ENCODE peak calls at places on chromosomes 11 and 22, in six cellular contexts. W is transverse colon, H is suprapubic skin, M is HCT116, Y is H1, E is sigmoid colon. B is an unnamed sample.

GRCh38 chr11:107683807-107684206 is 28.0 kb downstream of the SLN start:
- DNase-seq in W (no peak), H (no peak), M (peak), Y (no peak), E (no peak), B (no peak)

GRCh38 chr22:25668437-25668836 is 73.6 kb upstream of the MYO18B start:
- DNase-seq in W (no peak), H (no peak), M (no peak), Y (no peak), E (no peak), B (no peak)

GRCh38 chr22:21009638-21010425 is 5.1 kb upstream of the P2RX6 start:
- DNase-seq in W (peak), H (no peak), M (no peak), Y (peak), E (no peak), B (no peak)

GRCh38 chr11:107606122-107606521 is 15.2 kb downstream of the ELMOD1 start:
- DNase-seq in W (no peak), H (no peak), M (no peak), Y (no peak), E (no peak), B (no peak)

GRCh38 chr11:28757725-28758515 is 649.7 kb downstream of the METTL15 start:
- DNase-seq in W (no peak), H (no peak), M (no peak), Y (no peak), E (no peak), B (no peak)

GRCh38 chr11:29336727-29337212 is 680.1 kb downstream of the KCNA4 start:
- DNase-seq in W (no peak), H (no peak), M (no peak), Y (no peak), E (no peak), B (no peak)

GRCh38 chr11:86818466-86819282 is 18.3 kb downstream of the PRSS23 start:
- DNase-seq in W (no peak), H (no peak), M (peak), Y (no peak), E (no peak), B (no peak)

GRCh38 chr22:25389541-25389919 is 170.1 kb downstream of the CRYBB2 start:
- DNase-seq in W (no peak), H (no peak), M (no peak), Y (peak), E (no peak), B (no peak)

GRCh38 chr22:17154971-17155370 is 4.1 kb downstream of the HDHD5 start:
- DNase-seq in W (no peak), H (no peak), M (no peak), Y (no peak), E (no peak), B (no peak)

GRCh38 chr22:44261861-44262595 is 50.7 kb downstream of the SHISAL1 start:
- DNase-seq in W (no peak), H (peak), M (no peak), Y (no peak), E (peak), B (no peak)

GRCh38 chr11:109424893-109425292 is 2.9 kb downstream of the C11orf87 start:
- DNase-seq in W (no peak), H (no peak), M (no peak), Y (peak), E (no peak), B (no peak)

GRCh38 chr11:77152846-77153245 is 24.8 kb downstream of the MYO7A start:
- DNase-seq in W (no peak), H (no peak), M (no peak), Y (no peak), E (no peak), B (no peak)

GRCh38 chr11:17930544-17931144 is 82.2 kb downstream of the SERGEF start:
- DNase-seq in W (no peak), H (no peak), M (no peak), Y (no peak), E (no peak), B (no peak)

DNA sequence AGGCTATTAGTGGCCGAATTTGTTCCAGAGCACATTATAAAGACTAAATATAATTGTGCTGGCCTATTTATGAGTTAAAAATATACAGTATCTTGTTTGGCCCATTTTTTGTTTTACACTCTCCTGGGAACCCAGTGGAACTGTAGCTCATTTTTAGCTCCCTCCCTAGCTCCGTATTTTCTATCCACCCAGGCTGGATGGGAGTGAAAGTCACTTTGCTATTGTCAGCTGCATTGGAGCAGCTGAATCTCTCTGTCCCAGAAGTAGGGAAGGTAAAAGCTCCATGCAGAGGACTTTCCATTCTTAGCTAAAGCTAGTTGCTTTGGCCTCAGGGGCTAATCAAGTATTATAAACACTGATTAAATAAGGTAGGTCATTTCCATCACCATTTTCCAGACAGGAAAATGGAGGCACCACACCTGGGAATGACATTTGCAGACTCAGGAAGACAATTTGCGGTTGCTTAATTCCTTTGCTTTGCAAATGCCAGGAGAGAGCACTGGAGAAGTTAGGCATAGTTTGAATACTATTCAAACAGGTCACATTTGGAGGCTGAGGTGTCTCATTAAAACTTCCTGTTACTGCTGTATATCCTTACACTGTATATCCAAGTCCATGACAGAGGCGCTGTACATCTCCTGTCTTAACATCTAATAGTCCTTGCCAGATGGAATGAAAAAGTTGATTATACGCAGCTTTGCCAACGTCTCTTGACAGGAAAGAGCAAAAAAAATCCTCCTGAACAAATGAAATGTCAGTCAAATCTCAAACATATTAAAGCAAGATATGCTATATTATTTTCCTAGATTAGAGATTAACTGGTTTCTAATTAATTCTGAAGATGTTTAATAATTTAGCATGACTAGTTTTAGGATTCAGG is 338.1 kb upstream of the KIRREL3 start:
- DNase-seq in W (no peak), H (no peak), M (no peak), Y (no peak), E (no peak), B (no peak)
- TF ChIP-seq POLR2AphosphoS5 in W (no peak), H (no peak), M (no peak), Y (no peak), E (no peak), B (no peak)

GRCh38 chr11:44708063-44708462 is 18.7 kb upstream of the TSPAN18 start:
- DNase-seq in W (no peak), H (no peak), M (no peak), Y (no peak), E (no peak), B (no peak)
- TF ChIP-seq POLR2A in W (no peak), H (no peak), M (no peak), Y (no peak), E (no peak), B (no peak)

GRCh38 chr22:37018815-37019308 is 385 bp downstream of the TST start:
- DNase-seq in W (peak), H (no peak), M (no peak), Y (peak), E (peak), B (no peak)

GRCh38 chr22:37018086-37018814 is 997 bp downstream of the TST start:
- DNase-seq in W (no peak), H (no peak), M (no peak), Y (no peak), E (no peak), B (no peak)

GRCh38 chr22:37020192-37020479 is 594 bp downstream of the MPST start:
- DNase-seq in W (peak), H (no peak), M (peak), Y (no peak), E (no peak), B (no peak)

GRCh38 chr22:37021041-37021440 is 1.5 kb downstream of the MPST start:
- DNase-seq in W (peak), H (no peak), M (no peak), Y (no peak), E (no peak), B (no peak)

GRCh38 chr22:37019309-37020191 is at the start of the genes MPST and TST:
- DNase-seq in W (peak), H (no peak), M (no peak), Y (peak), E (peak), B (no peak)
- TF ChIP-seq POLR2AphosphoS5 in W (peak), H (no peak), M (peak), Y (peak), E (peak), B (no peak)

DNA sequence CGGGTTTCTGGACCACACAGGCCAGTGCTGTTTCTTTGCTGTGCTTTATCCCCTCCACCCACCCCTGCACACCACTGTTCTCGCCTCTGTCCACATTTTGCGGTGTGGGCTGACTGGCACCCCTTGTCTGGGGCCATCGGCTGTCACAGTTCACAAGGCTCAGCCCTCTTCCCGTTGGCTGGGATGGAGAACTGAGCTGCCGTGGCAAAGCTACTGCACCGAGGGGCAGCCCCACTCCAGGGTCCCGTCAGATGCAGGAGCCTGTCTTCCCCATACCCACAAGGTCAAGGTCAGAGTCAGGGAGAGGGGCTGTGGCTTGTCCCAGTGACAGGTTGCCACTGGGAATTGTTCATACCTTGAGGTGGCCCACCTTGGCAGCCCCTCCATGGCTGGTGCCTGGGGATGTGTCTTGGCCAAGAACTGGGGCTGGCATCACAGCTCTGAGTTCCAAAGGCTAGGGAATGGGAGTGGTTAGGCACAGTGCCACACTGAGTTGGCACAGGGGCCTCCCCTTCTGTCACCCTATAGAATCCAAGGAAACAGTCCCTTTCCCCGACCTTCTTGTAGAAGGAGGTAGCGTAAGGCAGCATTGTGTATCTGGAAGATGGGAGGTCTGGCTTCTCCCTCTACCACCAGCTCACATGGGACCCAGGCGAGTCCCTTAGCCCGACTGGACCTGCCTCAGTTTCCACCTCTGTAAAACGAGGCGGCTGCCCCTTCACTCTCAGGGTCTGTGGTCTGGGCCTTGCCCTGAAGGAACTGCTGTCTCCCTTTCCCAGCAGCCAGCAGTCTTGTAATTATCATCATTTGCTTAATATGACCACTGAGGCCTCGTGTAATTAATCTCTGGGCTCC is 3.4 kb downstream of the GRK2 start:
- DNase-seq in W (peak), H (no peak), M (no peak), Y (no peak), E (peak), B (no peak)
- TF ChIP-seq POLR2A in W (no peak), H (no peak), M (no peak), Y (no peak), E (no peak), B (no peak)

GRCh38 chr22:23744485-23744884 is 6.4 kb downstream of the ZNF70 start:
- DNase-seq in W (no peak), H (no peak), M (no peak), Y (no peak), E (no peak), B (no peak)

GRCh38 chr22:23742505-23743264 is 8.2 kb downstream of the ZNF70 start:
- DNase-seq in W (no peak), H (no peak), M (no peak), Y (no peak), E (no peak), B (no peak)

GRCh38 chr22:23745780-23746179 is 5.1 kb downstream of the ZNF70 start:
- DNase-seq in W (no peak), H (no peak), M (no peak), Y (no peak), E (no peak), B (no peak)

GRCh38 chr22:23743303-23743705 is 7.6 kb downstream of the ZNF70 start:
- DNase-seq in W (no peak), H (no peak), M (no peak), Y (no peak), E (no peak), B (no peak)

GRCh38 chr22:23744001-23744400 is 6.9 kb downstream of the ZNF70 start:
- DNase-seq in W (no peak), H (no peak), M (no peak), Y (no peak), E (no peak), B (no peak)
- TF ChIP-seq POLR2AphosphoS5 in W (no peak), H (no peak), M (no peak), Y (no peak), E (no peak), B (no peak)

DNA sequence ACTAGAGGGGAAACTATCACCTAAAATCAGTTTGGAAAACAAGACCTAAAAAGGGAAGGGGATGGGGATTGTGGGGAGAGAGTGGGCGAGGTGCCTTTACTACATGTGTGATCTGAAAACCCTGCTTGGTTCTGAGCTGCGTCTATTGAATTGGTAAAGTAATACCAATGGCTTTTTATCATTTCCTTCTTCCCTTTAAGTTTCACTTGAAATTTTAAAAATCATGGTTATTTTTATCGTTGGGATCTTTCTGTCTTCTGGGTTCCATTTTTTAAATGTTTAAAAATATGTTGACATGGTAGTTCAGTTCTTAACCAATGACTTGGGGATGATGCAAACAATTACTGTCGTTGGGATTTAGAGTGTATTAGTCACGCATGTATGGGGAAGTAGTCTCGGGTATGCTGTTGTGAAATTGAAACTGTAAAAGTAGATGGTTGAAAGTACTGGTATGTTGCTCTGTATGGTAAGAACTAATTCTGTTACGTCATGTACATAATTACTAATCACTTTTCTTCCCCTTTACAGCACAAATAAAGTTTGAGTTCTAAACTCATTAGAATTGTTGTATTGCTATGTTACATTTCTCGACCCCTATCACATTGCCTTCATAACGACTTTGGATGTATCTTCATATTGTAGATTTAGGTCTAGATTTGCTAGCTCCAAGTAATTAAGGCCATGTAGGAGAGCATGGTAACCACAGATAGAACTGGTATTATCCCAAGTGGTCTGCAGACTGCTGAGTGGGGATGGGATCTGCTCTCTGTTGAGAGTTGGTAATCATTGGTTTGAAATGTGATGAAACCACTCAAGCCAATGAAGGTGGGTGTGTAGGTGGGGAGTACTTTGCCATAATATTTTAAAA is 3.6 kb downstream of the NEAT1 start:
- DNase-seq in W (peak), H (peak), M (peak), Y (no peak), E (peak), B (peak)
- TF ChIP-seq POLR2A in W (peak), H (peak), M (no peak), Y (no peak), E (peak), B (peak)

DNA sequence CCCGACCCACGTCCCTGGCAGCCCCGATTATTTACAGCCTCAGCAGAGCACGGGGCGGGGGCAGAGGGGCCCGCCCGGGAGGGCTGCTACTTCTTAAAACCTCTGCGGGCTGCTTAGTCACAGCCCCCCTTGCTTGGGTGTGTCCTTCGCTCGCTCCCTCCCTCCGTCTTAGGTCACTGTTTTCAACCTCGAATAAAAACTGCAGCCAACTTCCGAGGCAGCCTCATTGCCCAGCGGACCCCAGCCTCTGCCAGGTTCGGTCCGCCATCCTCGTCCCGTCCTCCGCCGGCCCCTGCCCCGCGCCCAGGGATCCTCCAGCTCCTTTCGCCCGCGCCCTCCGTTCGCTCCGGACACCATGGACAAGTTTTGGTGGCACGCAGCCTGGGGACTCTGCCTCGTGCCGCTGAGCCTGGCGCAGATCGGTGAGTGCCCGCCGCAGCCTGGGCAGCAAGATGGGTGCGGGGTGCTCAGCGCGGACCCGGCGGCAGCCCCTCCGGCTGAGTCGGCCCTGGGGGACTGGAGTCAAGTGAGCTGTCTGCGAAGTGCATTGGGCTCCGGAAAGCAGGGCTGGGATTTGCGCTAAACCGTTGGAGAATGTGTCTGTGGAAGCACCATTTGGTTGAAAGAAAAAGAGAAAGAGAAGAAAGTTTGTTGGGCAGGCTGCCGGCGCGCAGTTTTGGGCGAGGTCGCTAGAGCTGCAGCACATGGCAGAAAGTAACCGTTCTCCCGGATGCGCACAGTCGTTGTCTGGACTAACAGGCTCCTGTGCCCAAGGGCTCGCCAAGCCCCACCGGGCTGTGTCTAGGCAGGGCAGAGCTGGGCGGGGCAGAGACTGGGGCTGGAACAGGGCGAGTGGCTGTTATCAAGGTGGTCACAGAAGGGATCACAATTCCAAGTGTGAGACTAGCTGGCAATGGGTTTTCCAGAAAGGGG is at the start of gene CD44:
- DNase-seq in W (peak), H (peak), M (peak), Y (peak), E (peak), B (peak)
- TF ChIP-seq POLR2AphosphoS5 in W (peak), H (no peak), M (peak), Y (peak), E (peak), B (peak)

GRCh38 chr11:112086422-112087191 is at the start of the genes SDHD and TIMM8B:
- DNase-seq in W (peak), H (peak), M (peak), Y (peak), E (peak), B (peak)
- TF ChIP-seq POLR2A in W (peak), H (peak), M (peak), Y (peak), E (peak), B (peak)

DNA sequence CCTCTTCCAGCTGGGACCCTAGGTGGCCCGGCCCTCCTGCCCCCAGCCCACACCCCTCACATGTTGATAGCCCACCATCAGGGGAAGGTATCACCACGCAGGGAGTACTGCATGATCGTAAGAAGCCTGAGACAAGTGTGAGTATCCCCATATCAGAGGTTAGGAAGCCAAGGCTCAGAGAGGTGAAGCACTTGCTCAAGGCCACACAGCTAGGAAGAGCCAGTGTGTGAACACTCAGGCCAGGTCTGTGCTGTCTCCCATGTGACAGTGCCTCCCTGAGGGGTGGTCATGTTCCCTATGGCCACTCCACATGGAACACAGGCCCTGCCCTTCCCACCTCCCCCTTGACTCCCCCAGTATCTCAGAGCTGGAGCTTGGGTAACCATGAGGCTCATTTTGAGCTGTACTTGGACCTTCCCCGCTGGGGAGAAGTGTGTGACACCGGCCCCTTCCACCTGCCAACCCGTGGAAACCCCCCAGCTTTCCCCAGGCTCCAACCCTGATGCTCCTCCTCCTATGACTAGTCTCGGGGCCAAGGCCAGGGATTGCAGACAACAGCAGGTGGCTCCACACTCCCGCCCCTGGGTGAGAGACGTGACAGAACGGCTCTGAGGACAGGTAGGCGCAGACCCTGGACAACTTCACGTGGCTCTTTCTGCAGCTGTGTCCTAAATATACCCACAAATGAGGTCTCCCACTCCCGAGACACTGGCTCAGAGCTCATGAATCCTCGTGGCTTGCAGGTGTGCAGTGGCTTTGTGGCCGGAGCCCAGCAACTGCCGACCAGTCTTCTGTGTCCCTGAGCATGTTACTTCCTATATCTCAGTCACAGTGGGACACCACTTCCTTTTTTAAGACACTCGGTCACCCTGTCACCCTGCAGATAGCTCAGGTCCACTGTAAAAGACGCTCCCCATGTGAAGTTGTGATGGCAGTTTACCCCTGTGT is 55.3 kb downstream of the NECTIN1 start:
- DNase-seq in W (peak), H (no peak), M (no peak), Y (no peak), E (no peak), B (no peak)
- TF ChIP-seq POLR2AphosphoS5 in W (no peak), H (no peak), M (no peak), Y (no peak), E (no peak), B (no peak)